ENCODE peak calls at places on chromosome 3, in six cellular contexts. E, W, G, O, U and R are unnamed samples.

GRCh38 chr3:44045476-44046275 is 196.0 kb upstream of the TOPAZ1 start:
- DNase-seq in U (no peak), O (peak), W (no peak), E (no peak), G (no peak), R (no peak)

GRCh38 chr3:36698314-36698713 is 66.0 kb downstream of the DCLK3 start:
- DNase-seq in W (no peak), E (no peak), U (no peak), O (peak), G (no peak), R (no peak)

GRCh38 chr3:50160561-50160983 is 5.4 kb downstream of the SEMA3F start:
- DNase-seq in U (no peak), O (no peak), E (no peak), G (peak), W (no peak), R (no peak)

GRCh38 chr3:159620873-159621272 is 367.8 kb upstream of the IL12A start:
- DNase-seq in G (no peak), W (no peak), E (peak), O (peak), U (no peak), R (no peak)

GRCh38 chr3:141255137-141255536 is 23.5 kb downstream of the PXYLP1 start:
- DNase-seq in U (no peak), G (no peak), W (no peak), E (peak), O (no peak), R (no peak)

GRCh38 chr3:52176188-52176752 is 21.7 kb upstream of the ALAS1 start:
- DNase-seq in E (no peak), W (no peak), O (no peak), U (no peak), G (no peak), R (no peak)

GRCh38 chr3:99895706-99896441 is 78.2 kb downstream of the CMSS1 start:
- DNase-seq in O (peak), G (no peak), W (no peak), E (peak), U (no peak), R (no peak)

GRCh38 chr3:174408310-174408709 is 450.8 kb upstream of the NAALADL2 start:
- DNase-seq in O (peak), W (no peak), G (no peak), E (peak), U (no peak), R (no peak)

GRCh38 chr3:30643763-30644462 is 37.5 kb downstream of the TGFBR2 start:
- DNase-seq in U (no peak), O (no peak), G (no peak), W (no peak), E (no peak), R (no peak)

GRCh38 chr3:42853739-42854302 is 21.9 kb downstream of the CYP8B1 start:
- DNase-seq in E (no peak), U (no peak), O (no peak), G (no peak), W (no peak), R (no peak)

GRCh38 chr3:128473180-128473519 is 6.5 kb upstream of the DNAJB8 start:
- DNase-seq in O (no peak), G (no peak), W (no peak), U (no peak), E (no peak), R (peak)

GRCh38 chr3:51568041-51568440 is 29.5 kb downstream of the RAD54L2 start:
- DNase-seq in O (no peak), W (no peak), G (peak), E (peak), U (no peak), R (no peak)

GRCh38 chr3:10774825-10775224 is 41.2 kb upstream of the SLC6A11 start:
- DNase-seq in W (no peak), G (no peak), U (no peak), E (no peak), O (no peak), R (no peak)